ENCODE peak calls at places on chromosome 9, in four cellular contexts. A, R, X and V are unnamed samples.

GRCh38 chr9:3916984-3917383 is 382.9 kb downstream of the GLIS3 start:
- DNase-seq in A (no peak), R (no peak), X (no peak), V (no peak)

GRCh38 chr9:77433675-77434445 is 214.3 kb downstream of the GNA14 start:
- DNase-seq in A (peak; percentile 64), R (no peak), X (no peak), V (peak; percentile 60)

GRCh38 chr9:18463991-18464390 is 10.0 kb upstream of the ADAMTSL1 start:
- DNase-seq in A (no peak), R (no peak), X (peak; percentile 50), V (no peak)

GRCh38 chr9:89579741-89580395 is 24.9 kb upstream of the GADD45G start:
- DNase-seq in A (no peak), R (no peak), X (no peak), V (no peak)

GRCh38 chr9:91948423-91949292 is 1.4 kb downstream of the ROR2 start:
- DNase-seq in A (peak; percentile 16), R (no peak), X (no peak), V (peak; percentile 1)

GRCh38 chr9:23686257-23686656 is 139.8 kb downstream of the ELAVL2 start:
- DNase-seq in A (no peak), R (no peak), X (peak; percentile 41), V (no peak)

GRCh38 chr9:35842020-35842745 is 13.2 kb downstream of the TMEM8B start:
- DNase-seq in A (no peak), R (no peak), X (no peak), V (no peak)

GRCh38 chr9:4299006-4299795 is 667 bp downstream of the GLIS3 start:
- DNase-seq in A (peak; percentile 8), R (no peak), X (no peak), V (peak; percentile 51)

GRCh38 chr9:86353591-86354047 is 591 bp downstream of the TUT7 start:
- DNase-seq in A (peak; percentile 46), R (peak; percentile 1), X (no peak), V (peak; percentile 86)

GRCh38 chr9:94900222-94901018 is 173.9 kb downstream of the AOPEP start:
- DNase-seq in A (no peak), R (no peak), X (no peak), V (no peak)

GRCh38 chr9:16825364-16825763 is 45.1 kb downstream of the BNC2 start:
- DNase-seq in A (no peak), R (no peak), X (no peak), V (no peak)

GRCh38 chr9:131082774-131083512 is 13.4 kb upstream of the AIF1L start:
- DNase-seq in A (no peak), R (no peak), X (peak; percentile 7), V (no peak)

GRCh38 chr9:25396828-25397227 is 281.4 kb downstream of the TUSC1 start:
- DNase-seq in A (no peak), R (peak; percentile 9), X (no peak), V (no peak)

GRCh38 chr9:6852243-6852963 is 94.6 kb downstream of the KDM4C start:
- DNase-seq in A (no peak), R (no peak), X (no peak), V (no peak)

GRCh38 chr9:28899267-28899666 is 1326.0 kb upstream of the C9orf72 start:
- DNase-seq in A (no peak), R (no peak), X (no peak), V (no peak)

GRCh38 chr9:33687779-33688178 is 107.6 kb upstream of the PRSS3 start:
- DNase-seq in A (peak; percentile 77), R (no peak), X (no peak), V (peak; percentile 14)

GRCh38 chr9:2262809-2263510 is 247.8 kb downstream of the SMARCA2 start:
- DNase-seq in A (no peak), R (no peak), X (no peak), V (no peak)

GRCh38 chr9:100499460-100499859 is 26.5 kb downstream of the TMEFF1 start:
- DNase-seq in A (no peak), R (no peak), X (no peak), V (no peak)

GRCh38 chr9:93664549-93665120 is 88.3 kb downstream of the PHF2 start:
- DNase-seq in A (no peak), R (no peak), X (no peak), V (no peak)

GRCh38 chr9:130073373-130073772 is 19.7 kb downstream of the GPR107 start:
- DNase-seq in A (no peak), R (no peak), X (no peak), V (no peak)

GRCh38 chr9:74973714-74974113 is 21.0 kb upstream of the C9orf40 start:
- DNase-seq in A (no peak), R (no peak), X (no peak), V (no peak)